ENCODE peak calls at places on chromosomes 16 and 17, in eight cellular contexts. R is SK-N-SH, D is uterus, A is tibial artery, F is WERI-Rb-1, X is mesendoderm, W is heart left ventricle, C is PC-3. Y is an unnamed sample.

GRCh38 chr16:17370233-17371013 is 100.3 kb downstream of the XYLT1 start:
- DNase-seq in R (peak; percentile 27), D (no peak), A (no peak), F (no peak), X (no peak), W (no peak), C (no peak), Y (no peak)

GRCh38 chr16:53837421-53837820 is 133.5 kb downstream of the FTO start:
- DNase-seq in R (no peak), D (no peak), A (no peak), F (no peak), X (no peak), W (no peak), C (no peak), Y (no peak)

GRCh38 chr16:58158137-58158536 is 29.0 kb upstream of the CFAP20 start:
- DNase-seq in R (no peak), D (no peak), A (no peak), F (no peak), X (no peak), W (no peak), C (no peak), Y (no peak)

GRCh38 chr17:83129676-83130075 is 50.3 kb downstream of the METRNL start:
- DNase-seq in R (no peak), D (no peak), A (no peak), F (no peak), X (no peak), W (no peak), C (no peak), Y (no peak)

GRCh38 chr17:17921192-17922082 is 50.8 kb downstream of the TOM1L2 start:
- DNase-seq in R (no peak), D (peak; percentile 10), A (no peak), F (peak; percentile 67), X (peak; percentile 99), W (no peak), C (peak; percentile 98), Y (no peak)

GRCh38 chr16:14609716-14610115 is 20.3 kb downstream of the PARN start:
- DNase-seq in R (no peak), D (no peak), A (no peak), F (no peak), X (no peak), W (no peak), C (no peak), Y (no peak)

GRCh38 chr17:51391992-51392654 is 131.8 kb downstream of the UTP18 start:
- DNase-seq in R (no peak), D (no peak), A (no peak), F (no peak), X (peak; percentile 87), W (no peak), C (peak; percentile 46), Y (no peak)

GRCh38 chr16:66604376-66605176 is at the start of gene CMTM3:
- DNase-seq in R (peak; percentile 98), D (peak; percentile 63), A (peak; percentile 50), F (peak; percentile 77), X (peak; percentile 78), W (peak; percentile 89), C (peak; percentile 40), Y (peak; percentile 98)

GRCh38 chr17:63613663-63614062 is 8.6 kb upstream of the MAP3K3 start:
- DNase-seq in R (no peak), D (no peak), A (no peak), F (no peak), X (no peak), W (no peak), C (no peak), Y (no peak)

GRCh38 chr17:8832711-8833352 is 33.7 kb upstream of the MFSD6L start:
- DNase-seq in R (peak; percentile 75), D (no peak), A (no peak), F (peak; percentile 94), X (peak; percentile 76), W (peak; percentile 70), C (no peak), Y (peak; percentile 93)

GRCh38 chr17:61352408-61352770 is 47.3 kb upstream of the TBX2 start:
- DNase-seq in R (no peak), D (no peak), A (no peak), F (no peak), X (no peak), W (no peak), C (no peak), Y (no peak)

GRCh38 chr17:42179911-42180410 is 981 bp downstream of the KCNH4 start:
- DNase-seq in R (peak; percentile 62), D (no peak), A (no peak), F (no peak), X (peak; percentile 78), W (peak; percentile 68), C (no peak), Y (peak; percentile 97)

GRCh38 chr17:32783602-32784001 is 93.3 kb downstream of the MYO1D start:
- DNase-seq in R (peak; percentile 49), D (no peak), A (no peak), F (no peak), X (peak; percentile 65), W (no peak), C (peak; percentile 71), Y (peak; percentile 36)

GRCh38 chr16:28985206-28985605 is 354 bp downstream of the LAT start:
- DNase-seq in R (no peak), D (no peak), A (no peak), F (no peak), X (no peak), W (no peak), C (no peak), Y (no peak)

GRCh38 chr17:39001703-39002637 is 34.8 kb upstream of the FBXO47 start:
- DNase-seq in R (no peak), D (peak; percentile 80), A (peak; percentile 90), F (no peak), X (peak; percentile 63), W (peak; percentile 85), C (peak; percentile 9), Y (peak; percentile 35)

GRCh38 chr16:80171199-80171598 is 369.6 kb upstream of the DYNLRB2 start:
- DNase-seq in R (no peak), D (no peak), A (no peak), F (no peak), X (no peak), W (no peak), C (no peak), Y (no peak)

GRCh38 chr16:20517149-20517548 is 59.0 kb downstream of the ACSM2B start:
- DNase-seq in R (no peak), D (peak; percentile 53), A (no peak), F (no peak), X (no peak), W (no peak), C (no peak), Y (no peak)
- H3K36me3 ChIP-seq in R (no peaks in the 10 kb centered on the region), D (no peaks in the 10 kb centered on the region), A (no peaks in the 10 kb centered on the region), F (no peaks in the 10 kb centered on the region), X (no peaks in the 10 kb centered on the region), W (no peaks in the 10 kb centered on the region), C (no peaks in the 10 kb centered on the region), Y (no peaks in the 10 kb centered on the region)

GRCh38 chr17:48645639-48646182 is 19.6 kb upstream of the HOXB9 start:
- DNase-seq in R (peak; percentile 14), D (no peak), A (no peak), F (no peak), X (no peak), W (no peak), C (no peak), Y (no peak)
- H3K27me3 ChIP-seq in R (peaks cover 96% of the 10 kb centered on the region), D (peaks cover 52% of the 10 kb centered on the region), A (no peaks in the 10 kb centered on the region), F (peaks cover 98% of the 10 kb centered on the region), X (peaks cover 45% of the 10 kb centered on the region), W (peaks cover 62% of the 10 kb centered on the region), C (no peaks in the 10 kb centered on the region), Y (peaks cover 94% of the 10 kb centered on the region)

GRCh38 chr17:75252039-75252816 is 9.2 kb downstream of the GGA3 start:
- DNase-seq in R (no peak), D (no peak), A (no peak), F (peak; percentile 57), X (no peak), W (no peak), C (no peak), Y (no peak)

GRCh38 chr17:75245011-75245410 is 16.4 kb downstream of the GGA3 start:
- DNase-seq in R (no peak), D (no peak), A (no peak), F (no peak), X (no peak), W (no peak), C (no peak), Y (no peak)

GRCh38 chr17:75246404-75246803 is 15.0 kb downstream of the GGA3 start:
- DNase-seq in R (no peak), D (no peak), A (no peak), F (no peak), X (no peak), W (no peak), C (no peak), Y (no peak)

GRCh38 chr17:75249564-75249963 is 11.8 kb downstream of the GGA3 start:
- DNase-seq in R (no peak), D (no peak), A (no peak), F (no peak), X (no peak), W (no peak), C (no peak), Y (no peak)

DNA sequence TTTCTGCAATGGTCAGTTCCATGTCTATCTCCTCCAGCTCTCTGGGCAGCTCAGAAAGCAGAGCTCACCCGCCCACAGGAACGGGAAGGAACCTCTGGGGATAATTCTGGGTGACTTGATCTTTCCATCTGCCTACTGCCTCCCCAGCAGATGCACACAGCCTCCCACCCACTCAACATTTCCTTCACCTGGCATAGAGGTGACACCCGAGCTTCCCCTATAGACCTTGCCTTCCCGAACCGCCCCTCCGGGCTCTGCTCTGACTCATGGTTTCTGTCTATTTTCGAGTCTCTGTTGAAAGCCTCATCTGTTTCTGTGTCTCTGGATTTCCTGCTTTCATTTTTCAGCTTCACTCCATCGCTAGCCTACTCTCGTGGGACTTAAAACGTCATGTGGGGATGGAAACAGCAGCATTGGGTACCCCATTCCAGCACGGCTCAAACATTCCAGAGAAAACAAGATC is 11.4 kb downstream of the GGA3 start:
- DNase-seq in R (no peak), D (no peak), A (no peak), F (no peak), X (no peak), W (no peak), C (no peak), Y (no peak)
- H3K4me3 ChIP-seq in R (no peak overlapping the region), D (no peak overlapping the region), A (peak overlapping the region; percentile 25), F (no peak overlapping the region), X (no peak overlapping the region), W (no peak overlapping the region), C (no peak overlapping the region), Y (no peak overlapping the region)

GRCh38 chr17:81681672-81682071 is 1.9 kb downstream of the ARL16 start:
- DNase-seq in R (no peak), D (no peak), A (no peak), F (no peak), X (no peak), W (peak; percentile 48), C (no peak), Y (peak; percentile 41)

GRCh38 chr17:81682565-81683207 is 911 bp downstream of the ARL16 start:
- DNase-seq in R (peak; percentile 50), D (no peak), A (no peak), F (no peak), X (no peak), W (no peak), C (no peak), Y (peak; percentile 54)

GRCh38 chr17:81683584-81684441 is at the start of the genes ARL16 and HGS:
- DNase-seq in R (peak; percentile 100), D (peak; percentile 98), A (peak; percentile 98), F (peak; percentile 99), X (peak; percentile 100), W (peak; percentile 99), C (peak; percentile 99), Y (peak; percentile 100)

GRCh38 chr17:81684442-81684911 is 666 bp downstream of the HGS start:
- DNase-seq in R (peak; percentile 23), D (no peak), A (peak; percentile 41), F (no peak), X (peak; percentile 72), W (no peak), C (peak; percentile 85), Y (peak; percentile 78)

GRCh38 chr17:81683208-81683583 is 401 bp downstream of the ARL16 start:
- DNase-seq in R (no peak), D (no peak), A (no peak), F (peak; percentile 47), X (no peak), W (no peak), C (no peak), Y (no peak)
- H3K36me3 ChIP-seq in R (peaks cover 47% of the 10 kb centered on the region), D (no peaks in the 10 kb centered on the region), A (peaks cover 31% of the 10 kb centered on the region), F (peaks cover 60% of the 10 kb centered on the region), X (peaks cover 6% of the 10 kb centered on the region), W (peaks cover 7% of the 10 kb centered on the region), C (peaks cover 24% of the 10 kb centered on the region), Y (peaks cover 15% of the 10 kb centered on the region)